ENCODE peak calls at places on chromosomes 7 and 10, in nine cellular contexts. One of them, this sample, is unnamed.

GRCh38 chr7:129940329-129940728 is 12.4 kb downstream of the UBE2H start:
- DNase-seq in brain microvascular endothelial cell: no peak
- DNase-seq in effector memory CD4-positive, alpha-beta T cell: no peak
- DNase-seq in CD8-positive, alpha-beta memory T cell: no peak
- DNase-seq in mesendoderm: no peak
- DNase-seq in SK-N-SH: no peak
- DNase-seq in dorsolateral prefrontal cortex: no peak
- DNase-seq in OCI-LY7: no peak
- DNase-seq in tibial nerve: no peak
- DNase-seq in this sample: no peak

GRCh38 chr10:555281-555680 is 134.2 kb downstream of the DIP2C start:
- DNase-seq in brain microvascular endothelial cell: no peak
- DNase-seq in tibial nerve: no peak
- DNase-seq in OCI-LY7: no peak
- DNase-seq in SK-N-SH: no peak
- DNase-seq in dorsolateral prefrontal cortex: no peak
- DNase-seq in mesendoderm: no peak
- DNase-seq in effector memory CD4-positive, alpha-beta T cell: no peak
- DNase-seq in CD8-positive, alpha-beta memory T cell: no peak
- DNase-seq in this sample: no peak

GRCh38 chr7:95598511-95598910 is 2.2 kb upstream of the PDK4 start:
- DNase-seq in dorsolateral prefrontal cortex: no peak
- DNase-seq in brain microvascular endothelial cell: no peak
- DNase-seq in tibial nerve: no peak
- DNase-seq in OCI-LY7: no peak
- DNase-seq in mesendoderm: no peak
- DNase-seq in effector memory CD4-positive, alpha-beta T cell: no peak
- DNase-seq in SK-N-SH: no peak
- DNase-seq in CD8-positive, alpha-beta memory T cell: no peak
- DNase-seq in this sample: no peak

GRCh38 chr7:38107486-38107893 is 70.6 kb upstream of the STARD3NL start:
- DNase-seq in brain microvascular endothelial cell: peak; percentile 55
- DNase-seq in OCI-LY7: peak; percentile 71
- DNase-seq in tibial nerve: peak; percentile 89
- DNase-seq in SK-N-SH: peak; percentile 57
- DNase-seq in dorsolateral prefrontal cortex: peak; percentile 55
- DNase-seq in mesendoderm: peak; percentile 69
- DNase-seq in effector memory CD4-positive, alpha-beta T cell: peak; percentile 31
- DNase-seq in CD8-positive, alpha-beta memory T cell: peak; percentile 48
- DNase-seq in this sample: peak; percentile 51

GRCh38 chr7:132464740-132465139 is 111.5 kb downstream of the PLXNA4 start:
- DNase-seq in OCI-LY7: no peak
- DNase-seq in SK-N-SH: no peak
- DNase-seq in dorsolateral prefrontal cortex: no peak
- DNase-seq in tibial nerve: no peak
- DNase-seq in CD8-positive, alpha-beta memory T cell: no peak
- DNase-seq in brain microvascular endothelial cell: no peak
- DNase-seq in effector memory CD4-positive, alpha-beta T cell: no peak
- DNase-seq in mesendoderm: no peak
- DNase-seq in this sample: no peak

GRCh38 chr7:73977626-73978618 is 50.1 kb upstream of the ELN start:
- DNase-seq in SK-N-SH: peak; percentile 54
- DNase-seq in tibial nerve: no peak
- DNase-seq in effector memory CD4-positive, alpha-beta T cell: no peak
- DNase-seq in OCI-LY7: no peak
- DNase-seq in brain microvascular endothelial cell: no peak
- DNase-seq in mesendoderm: no peak
- DNase-seq in dorsolateral prefrontal cortex: peak; percentile 26
- DNase-seq in CD8-positive, alpha-beta memory T cell: no peak
- DNase-seq in this sample: no peak

GRCh38 chr7:120043250-120043649 is 229.7 kb upstream of the KCND2 start:
- DNase-seq in tibial nerve: no peak
- DNase-seq in SK-N-SH: no peak
- DNase-seq in CD8-positive, alpha-beta memory T cell: no peak
- DNase-seq in mesendoderm: no peak
- DNase-seq in brain microvascular endothelial cell: no peak
- DNase-seq in OCI-LY7: no peak
- DNase-seq in effector memory CD4-positive, alpha-beta T cell: no peak
- DNase-seq in dorsolateral prefrontal cortex: no peak
- DNase-seq in this sample: no peak

GRCh38 chr10:2980116-2980515 is 87.2 kb upstream of the PFKP start:
- DNase-seq in effector memory CD4-positive, alpha-beta T cell: no peak
- DNase-seq in SK-N-SH: no peak
- DNase-seq in tibial nerve: no peak
- DNase-seq in OCI-LY7: no peak
- DNase-seq in dorsolateral prefrontal cortex: no peak
- DNase-seq in CD8-positive, alpha-beta memory T cell: no peak
- DNase-seq in brain microvascular endothelial cell: peak; percentile 54
- DNase-seq in mesendoderm: no peak
- DNase-seq in this sample: no peak

GRCh38 chr10:18158698-18159342 is 18.6 kb downstream of the CACNB2 start:
- DNase-seq in tibial nerve: no peak
- DNase-seq in OCI-LY7: no peak
- DNase-seq in SK-N-SH: no peak
- DNase-seq in brain microvascular endothelial cell: no peak
- DNase-seq in CD8-positive, alpha-beta memory T cell: no peak
- DNase-seq in effector memory CD4-positive, alpha-beta T cell: no peak
- DNase-seq in dorsolateral prefrontal cortex: no peak
- DNase-seq in mesendoderm: no peak
- DNase-seq in this sample: no peak

GRCh38 chr7:69622960-69623359 is 24.7 kb downstream of the AUTS2 start:
- DNase-seq in OCI-LY7: no peak
- DNase-seq in mesendoderm: no peak
- DNase-seq in CD8-positive, alpha-beta memory T cell: no peak
- DNase-seq in effector memory CD4-positive, alpha-beta T cell: no peak
- DNase-seq in brain microvascular endothelial cell: no peak
- DNase-seq in tibial nerve: no peak
- DNase-seq in SK-N-SH: no peak
- DNase-seq in dorsolateral prefrontal cortex: no peak
- DNase-seq in this sample: no peak

GRCh38 chr7:1856161-1856965 is 186.3 kb downstream of the ELFN1 start:
- DNase-seq in dorsolateral prefrontal cortex: peak; percentile 31
- DNase-seq in effector memory CD4-positive, alpha-beta T cell: no peak
- DNase-seq in SK-N-SH: peak; percentile 87
- DNase-seq in OCI-LY7: no peak
- DNase-seq in brain microvascular endothelial cell: no peak
- DNase-seq in tibial nerve: no peak
- DNase-seq in mesendoderm: peak; percentile 66
- DNase-seq in CD8-positive, alpha-beta memory T cell: no peak
- DNase-seq in this sample: no peak

GRCh38 chr7:155917836-155918385 is 105.6 kb upstream of the SHH start:
- DNase-seq in brain microvascular endothelial cell: no peak
- DNase-seq in OCI-LY7: no peak
- DNase-seq in CD8-positive, alpha-beta memory T cell: no peak
- DNase-seq in dorsolateral prefrontal cortex: no peak
- DNase-seq in SK-N-SH: no peak
- DNase-seq in mesendoderm: no peak
- DNase-seq in tibial nerve: no peak
- DNase-seq in effector memory CD4-positive, alpha-beta T cell: no peak
- DNase-seq in this sample: no peak

GRCh38 chr7:5212633-5213285 is 22.7 kb downstream of the WIPI2 start:
- DNase-seq in effector memory CD4-positive, alpha-beta T cell: no peak
- DNase-seq in SK-N-SH: no peak
- DNase-seq in mesendoderm: no peak
- DNase-seq in dorsolateral prefrontal cortex: no peak
- DNase-seq in brain microvascular endothelial cell: no peak
- DNase-seq in tibial nerve: no peak
- DNase-seq in OCI-LY7: no peak
- DNase-seq in CD8-positive, alpha-beta memory T cell: no peak
- DNase-seq in this sample: no peak

GRCh38 chr7:147541261-147541660 is 1049.3 kb upstream of the C7orf33 start:
- DNase-seq in effector memory CD4-positive, alpha-beta T cell: no peak
- DNase-seq in OCI-LY7: no peak
- DNase-seq in mesendoderm: no peak
- DNase-seq in tibial nerve: no peak
- DNase-seq in CD8-positive, alpha-beta memory T cell: no peak
- DNase-seq in dorsolateral prefrontal cortex: no peak
- DNase-seq in SK-N-SH: no peak
- DNase-seq in brain microvascular endothelial cell: no peak
- DNase-seq in this sample: no peak

DNA sequence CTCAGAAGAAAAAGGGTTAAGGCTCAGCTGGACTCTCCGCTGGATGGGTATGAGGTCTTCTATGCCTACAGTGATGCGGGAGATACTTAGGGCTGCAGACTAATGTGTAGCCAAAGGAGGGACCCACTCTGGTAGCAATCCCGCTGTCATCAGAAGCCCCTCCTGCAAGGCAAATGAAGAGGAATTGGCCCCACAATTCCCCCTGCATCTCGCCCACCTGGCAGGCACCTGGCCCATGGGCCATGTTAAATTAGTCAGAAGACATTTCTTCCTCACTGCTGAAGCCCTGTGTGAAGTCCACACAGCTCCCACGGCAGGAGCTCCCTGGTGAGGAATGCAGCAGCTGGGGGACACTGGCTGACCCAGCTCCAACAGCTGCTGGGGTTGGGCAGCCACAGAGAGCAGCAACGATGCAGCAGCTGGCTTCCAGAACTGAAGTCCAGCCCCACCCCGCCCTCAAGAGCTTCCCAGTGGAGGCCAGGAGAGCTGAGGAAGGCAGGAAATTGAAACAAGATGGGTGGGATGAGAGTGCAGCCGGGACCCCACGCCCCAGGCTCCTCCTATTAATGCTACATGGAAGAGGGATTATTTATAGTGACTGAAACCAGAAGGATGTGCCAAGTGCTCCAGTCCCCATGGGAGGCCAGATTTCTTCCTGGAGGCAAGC is 5.5 kb downstream of the VSTM4 start:
- DNase-seq in mesendoderm: no peak
- DNase-seq in dorsolateral prefrontal cortex: no peak
- DNase-seq in effector memory CD4-positive, alpha-beta T cell: no peak
- DNase-seq in brain microvascular endothelial cell: no peak
- DNase-seq in OCI-LY7: no peak
- DNase-seq in CD8-positive, alpha-beta memory T cell: no peak
- DNase-seq in tibial nerve: peak; percentile 26
- DNase-seq in SK-N-SH: peak; percentile 77
- DNase-seq in this sample: no peak
- H3K27ac ChIP-seq in mesendoderm: no peak overlapping the region
- H3K27ac ChIP-seq in dorsolateral prefrontal cortex: no peak overlapping the region
- H3K27ac ChIP-seq in effector memory CD4-positive, alpha-beta T cell: no peak overlapping the region
- H3K27ac ChIP-seq in brain microvascular endothelial cell: no peak overlapping the region
- H3K27ac ChIP-seq in OCI-LY7: no peak overlapping the region
- H3K27ac ChIP-seq in CD8-positive, alpha-beta memory T cell: no peak overlapping the region
- H3K27ac ChIP-seq in tibial nerve: peak overlapping the region; percentile 15
- H3K27ac ChIP-seq in SK-N-SH: no peak overlapping the region
- H3K27ac ChIP-seq in this sample: no peak overlapping the region

GRCh38 chr10:119689016-119689564 is 36.8 kb upstream of the INPP5F start:
- DNase-seq in tibial nerve: no peak
- DNase-seq in mesendoderm: peak; percentile 70
- DNase-seq in SK-N-SH: no peak
- DNase-seq in effector memory CD4-positive, alpha-beta T cell: no peak
- DNase-seq in dorsolateral prefrontal cortex: no peak
- DNase-seq in CD8-positive, alpha-beta memory T cell: no peak
- DNase-seq in brain microvascular endothelial cell: no peak
- DNase-seq in OCI-LY7: no peak
- DNase-seq in this sample: no peak

GRCh38 chr10:119686465-119687191 is 35.4 kb downstream of the BAG3 start:
- DNase-seq in OCI-LY7: peak; percentile 80
- DNase-seq in dorsolateral prefrontal cortex: peak; percentile 84
- DNase-seq in SK-N-SH: peak; percentile 81
- DNase-seq in effector memory CD4-positive, alpha-beta T cell: peak; percentile 70
- DNase-seq in CD8-positive, alpha-beta memory T cell: peak; percentile 72
- DNase-seq in tibial nerve: peak; percentile 41
- DNase-seq in mesendoderm: peak; percentile 92
- DNase-seq in brain microvascular endothelial cell: peak; percentile 95
- DNase-seq in this sample: peak; percentile 78

GRCh38 chr10:119688033-119688508 is 36.9 kb downstream of the BAG3 start:
- DNase-seq in tibial nerve: no peak
- DNase-seq in dorsolateral prefrontal cortex: no peak
- DNase-seq in SK-N-SH: no peak
- DNase-seq in CD8-positive, alpha-beta memory T cell: no peak
- DNase-seq in brain microvascular endothelial cell: no peak
- DNase-seq in effector memory CD4-positive, alpha-beta T cell: no peak
- DNase-seq in OCI-LY7: peak; percentile 40
- DNase-seq in mesendoderm: peak; percentile 98
- DNase-seq in this sample: no peak

GRCh38 chr10:119691726-119692125 is 34.1 kb upstream of the INPP5F start:
- DNase-seq in CD8-positive, alpha-beta memory T cell: no peak
- DNase-seq in effector memory CD4-positive, alpha-beta T cell: no peak
- DNase-seq in tibial nerve: no peak
- DNase-seq in mesendoderm: no peak
- DNase-seq in dorsolateral prefrontal cortex: no peak
- DNase-seq in OCI-LY7: no peak
- DNase-seq in SK-N-SH: no peak
- DNase-seq in brain microvascular endothelial cell: no peak
- DNase-seq in this sample: no peak

GRCh38 chr10:119687192-119688032 is 36.2 kb downstream of the BAG3 start:
- DNase-seq in mesendoderm: peak; percentile 99
- DNase-seq in SK-N-SH: no peak
- DNase-seq in effector memory CD4-positive, alpha-beta T cell: no peak
- DNase-seq in CD8-positive, alpha-beta memory T cell: no peak
- DNase-seq in brain microvascular endothelial cell: no peak
- DNase-seq in dorsolateral prefrontal cortex: no peak
- DNase-seq in tibial nerve: no peak
- DNase-seq in OCI-LY7: no peak
- DNase-seq in this sample: no peak
- H3K4me3 ChIP-seq in mesendoderm: peak overlapping the region; percentile 39
- H3K4me3 ChIP-seq in SK-N-SH: peak overlapping the region; percentile 36
- H3K4me3 ChIP-seq in effector memory CD4-positive, alpha-beta T cell: no peak overlapping the region
- H3K4me3 ChIP-seq in CD8-positive, alpha-beta memory T cell: no peak overlapping the region
- H3K4me3 ChIP-seq in brain microvascular endothelial cell: peak overlapping the region; percentile 52
- H3K4me3 ChIP-seq in dorsolateral prefrontal cortex: peak overlapping the region; percentile 57
- H3K4me3 ChIP-seq in tibial nerve: no peak overlapping the region
- H3K4me3 ChIP-seq in OCI-LY7: no peak overlapping the region
- H3K4me3 ChIP-seq in this sample: no peak overlapping the region

GRCh38 chr10:67696029-67696428 is at the start of gene CTNNA3:
- DNase-seq in OCI-LY7: no peak
- DNase-seq in tibial nerve: no peak
- DNase-seq in SK-N-SH: no peak
- DNase-seq in dorsolateral prefrontal cortex: no peak
- DNase-seq in brain microvascular endothelial cell: no peak
- DNase-seq in mesendoderm: no peak
- DNase-seq in CD8-positive, alpha-beta memory T cell: no peak
- DNase-seq in effector memory CD4-positive, alpha-beta T cell: no peak
- DNase-seq in this sample: no peak
- H3K27ac ChIP-seq in OCI-LY7: no peak within 1 kb of the TSS
- H3K27ac ChIP-seq in tibial nerve: peak within 1 kb of the TSS; percentile 29
- H3K27ac ChIP-seq in SK-N-SH: no peak within 1 kb of the TSS
- H3K27ac ChIP-seq in dorsolateral prefrontal cortex: no peak within 1 kb of the TSS
- H3K27ac ChIP-seq in brain microvascular endothelial cell: no peak within 1 kb of the TSS
- H3K27ac ChIP-seq in mesendoderm: no peak within 1 kb of the TSS
- H3K27ac ChIP-seq in CD8-positive, alpha-beta memory T cell: no peak within 1 kb of the TSS
- H3K27ac ChIP-seq in effector memory CD4-positive, alpha-beta T cell: no peak within 1 kb of the TSS
- H3K27ac ChIP-seq in this sample: no peak within 1 kb of the TSS

DNA sequence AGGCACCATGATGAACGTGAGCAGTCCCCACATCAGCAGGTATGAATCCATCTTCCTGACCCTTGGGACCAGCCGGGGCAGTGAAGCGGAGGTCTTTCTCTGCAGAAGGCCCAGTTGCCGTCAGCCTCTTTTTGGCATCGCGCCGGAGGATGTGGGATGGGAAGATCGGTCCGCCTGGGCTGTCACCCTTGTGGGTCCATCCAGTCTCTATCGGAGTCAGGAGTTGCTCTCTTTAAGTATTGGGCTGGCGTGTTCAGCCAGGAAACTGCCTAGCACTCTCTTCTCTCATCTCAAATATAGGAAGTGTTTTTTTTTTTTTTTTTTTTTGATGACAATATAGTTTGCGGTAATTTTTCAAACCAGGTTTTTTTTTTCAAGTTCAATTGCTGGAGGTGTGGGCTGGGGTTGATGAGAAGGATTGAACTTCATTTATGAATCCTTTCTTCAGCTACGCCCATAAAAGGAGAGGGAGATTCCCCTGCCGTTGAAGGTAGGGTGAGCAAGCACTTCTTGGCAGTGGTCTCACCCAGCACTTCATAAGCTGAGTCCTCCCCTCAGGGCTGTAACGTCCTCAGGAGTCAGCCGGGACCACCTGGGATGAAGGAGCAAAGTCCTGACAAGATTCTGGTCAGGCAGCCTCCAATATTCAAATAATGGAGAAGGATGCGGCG is at the start of gene IL2RA:
- DNase-seq in dorsolateral prefrontal cortex: no peak
- DNase-seq in OCI-LY7: peak; percentile 56
- DNase-seq in tibial nerve: no peak
- DNase-seq in brain microvascular endothelial cell: no peak
- DNase-seq in effector memory CD4-positive, alpha-beta T cell: peak; percentile 48
- DNase-seq in mesendoderm: no peak
- DNase-seq in CD8-positive, alpha-beta memory T cell: peak; percentile 65
- DNase-seq in SK-N-SH: no peak
- DNase-seq in this sample: peak; percentile 75
- H3K4me3 ChIP-seq in dorsolateral prefrontal cortex: no peak within 1 kb of the TSS
- H3K4me3 ChIP-seq in OCI-LY7: peak within 1 kb of the TSS; percentile 78
- H3K4me3 ChIP-seq in tibial nerve: no peak within 1 kb of the TSS
- H3K4me3 ChIP-seq in brain microvascular endothelial cell: no peak within 1 kb of the TSS
- H3K4me3 ChIP-seq in effector memory CD4-positive, alpha-beta T cell: peak within 1 kb of the TSS; percentile 75
- H3K4me3 ChIP-seq in mesendoderm: no peak within 1 kb of the TSS
- H3K4me3 ChIP-seq in CD8-positive, alpha-beta memory T cell: peak within 1 kb of the TSS; percentile 66
- H3K4me3 ChIP-seq in SK-N-SH: no peak within 1 kb of the TSS
- H3K4me3 ChIP-seq in this sample: peak within 1 kb of the TSS; percentile 71

This sample was measured in CD4-positive, alpha-beta memory T cell.